ENCODE peak calls at places on chromosomes 12 and 14, in seven cellular contexts. Q is uterus; M is stimulated activated CD4-positive, alpha-beta T cell treated with anti-CD3 and anti-CD28 coated beads, Interleukin-4, amount 100 ng/mL, for 48 hours; J is GM23338; C is OCI-LY7; N is body of pancreas; L is RWPE1. R is an unnamed sample.
A peak's percentile ranks its signal among the peaks of the same experiment; 100 is the strongest.

GRCh38 chr12:112523856-112524255 is 105.1 kb downstream of the PTPN11 start:
- DNase-seq in Q (no peak), M (no peak), J (no peak), C (no peak), N (no peak), L (no peak), R (no peak)

GRCh38 chr12:109840349-109841073 is 7.3 kb upstream of the TRPV4 start:
- DNase-seq in Q (no peak), M (no peak), J (peak; percentile 66), C (no peak), N (no peak), L (peak; percentile 77), R (no peak)

GRCh38 chr14:51638071-51638944 is 13.4 kb upstream of the FRMD6 start:
- DNase-seq in Q (no peak), M (no peak), J (peak; percentile 83), C (no peak), N (no peak), L (no peak), R (no peak)

GRCh38 chr14:50658203-50658602 is 9.9 kb downstream of the SAV1 start:
- DNase-seq in Q (no peak), M (no peak), J (peak; percentile 83), C (no peak), N (no peak), L (no peak), R (no peak)

GRCh38 chr12:57632369-57632897 is 568 bp downstream of the B4GALNT1 start:
- DNase-seq in Q (no peak), M (no peak), J (peak; percentile 60), C (no peak), N (no peak), L (no peak), R (peak; percentile 39)

GRCh38 chr12:14256139-14256538 is 109.3 kb upstream of the ATF7IP start:
- DNase-seq in Q (no peak), M (no peak), J (no peak), C (no peak), N (no peak), L (no peak), R (peak; percentile 76)

GRCh38 chr12:54144738-54145137 is 44.0 kb downstream of the SMUG1 start:
- DNase-seq in Q (no peak), M (no peak), J (no peak), C (no peak), N (no peak), L (no peak), R (no peak)

GRCh38 chr12:11906284-11906935 is 164.3 kb upstream of the BCL2L14 start:
- DNase-seq in Q (no peak), M (no peak), J (no peak), C (no peak), N (no peak), L (no peak), R (no peak)

GRCh38 chr12:49340095-49340870 is 3.3 kb upstream of the C1QL4 start:
- DNase-seq in Q (no peak), M (no peak), J (no peak), C (no peak), N (no peak), L (no peak), R (no peak)

R was measured in OCI-M1.